ENCODE peak calls at places on chromosomes 4 and X, in eight cellular contexts. S, B, K, G, X, Q, I and T are unnamed samples. For H3K27me3, the result is how much of the 10 kb centered on the place peaks cover.

GRCh38 chr4:185143596-185143969 is 517 bp downstream of the SLC25A4 start:
- DNase-seq in I (no peak), G (peak), K (peak), Q (peak), X (peak), B (peak), S (no peak), T (peak)

GRCh38 chr4:102736636-102737549 is 23.9 kb downstream of the MANBA start:
- DNase-seq in S (no peak), B (peak), I (no peak), K (peak), G (no peak), X (no peak), Q (peak), T (no peak)

GRCh38 chrX:133265331-133265730 is 47.2 kb upstream of the TFDP3 start:
- DNase-seq in X (no peak), B (no peak), Q (no peak), G (no peak), K (peak), S (no peak), I (peak), T (no peak)

GRCh38 chrX:68681443-68681941 is 34.0 kb downstream of the STARD8 start:
- DNase-seq in K (peak), S (no peak), X (no peak), B (no peak), Q (no peak), G (no peak), I (no peak), T (no peak)

GRCh38 chrX:112058255-112058654 is 24.3 kb downstream of the TRPC5 start:
- DNase-seq in Q (no peak), S (no peak), G (no peak), B (no peak), X (no peak), K (peak), I (no peak), T (no peak)

GRCh38 chr4:168098257-168098717 is 6.0 kb downstream of the ANXA10 start:
- DNase-seq in I (no peak), K (peak), X (no peak), Q (no peak), B (peak), G (no peak), S (peak), T (no peak)

GRCh38 chr4:16896871-16897270 is 1.6 kb downstream of the LDB2 start:
- DNase-seq in G (no peak), I (no peak), Q (no peak), K (peak), S (no peak), X (no peak), B (no peak), T (no peak)

GRCh38 chr4:122003335-122003734 is 51.5 kb upstream of the TRPC3 start:
- DNase-seq in I (no peak), Q (peak), B (peak), G (no peak), S (peak), X (no peak), K (no peak), T (no peak)

GRCh38 chr4:175731506-175731905 is 80.6 kb downstream of the GPM6A start:
- DNase-seq in K (no peak), S (no peak), X (no peak), Q (no peak), I (no peak), B (no peak), G (no peak), T (no peak)

GRCh38 chr4:123260429-123261052 is 136.1 kb upstream of the SPRY1 start:
- DNase-seq in S (no peak), I (no peak), K (no peak), X (no peak), Q (no peak), G (no peak), B (no peak), T (no peak)

GRCh38 chr4:94516067-94516466 is 64.3 kb downstream of the PDLIM5 start:
- DNase-seq in S (no peak), Q (no peak), K (peak), X (no peak), I (no peak), B (peak), G (no peak), T (no peak)

GRCh38 chrX:72003811-72004750 is 93.4 kb downstream of the NHSL2 start:
- DNase-seq in Q (no peak), X (peak), I (peak), G (peak), S (peak), K (peak), B (peak), T (peak)
- TF ChIP-seq CTCF in Q (peak), X (no peak), I (no peak), G (no peak), S (peak), K (no peak), B (peak), T (no peak)

GRCh38 chr4:148447672-148448071 is 5.5 kb upstream of the NR3C2 start:
- DNase-seq in B (peak), I (no peak), K (no peak), S (no peak), X (no peak), G (no peak), Q (no peak), T (no peak)
- H3K27me3 ChIP-seq in B (under half), I (under half), K (under half), S (under half), X (under half), G (under half), Q (under half), T (under half)

DNA sequence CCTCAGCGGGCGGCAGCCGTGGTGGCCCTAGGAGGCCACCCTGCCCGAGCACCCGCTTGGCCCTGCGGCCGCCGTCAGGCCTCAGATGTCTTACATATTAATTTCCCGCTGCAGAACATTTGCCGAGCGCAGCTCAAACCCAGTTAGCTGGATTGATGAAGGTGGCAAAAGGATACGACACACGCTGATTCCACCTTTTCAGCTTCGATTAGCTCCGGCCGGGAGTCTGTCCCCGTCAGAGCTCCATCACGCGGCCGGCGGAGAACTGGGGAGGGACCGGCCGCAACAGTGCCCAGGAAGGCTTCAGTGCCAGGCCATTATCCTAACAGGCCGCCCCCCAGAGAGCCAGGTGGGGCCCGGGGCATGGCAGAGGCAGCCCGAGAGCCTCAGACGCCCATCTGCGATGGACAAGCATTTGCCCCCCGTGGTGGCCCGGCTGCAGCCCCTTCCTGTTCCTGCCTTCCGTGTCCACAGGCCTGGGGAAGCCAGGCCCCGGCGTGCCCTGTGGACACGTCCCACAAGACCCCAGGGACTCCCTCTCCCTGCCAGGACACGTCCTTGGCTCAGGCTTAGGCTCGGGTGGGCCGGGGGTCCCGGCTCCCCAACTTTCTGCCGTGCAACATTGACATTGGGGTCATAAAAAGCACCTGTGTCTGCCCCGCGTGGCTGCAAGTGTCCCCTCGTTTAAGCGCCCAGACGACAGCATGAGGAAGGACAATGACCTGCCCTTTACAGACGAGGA is 133.8 kb upstream of the NKX1-1 start:
- DNase-seq in S (no peak), X (no peak), B (no peak), I (peak), G (no peak), Q (no peak), K (no peak), T (no peak)
- H3K4me3 ChIP-seq in S (no peak), X (no peak), B (no peak), I (no peak), G (no peak), Q (no peak), K (no peak), T (no peak)

GRCh38 chr4:53574528-53574927 is 16.8 kb downstream of the LNX1 start:
- DNase-seq in B (no peak), X (no peak), S (no peak), K (no peak), Q (no peak), G (no peak), I (no peak), T (no peak)

GRCh38 chr4:53573696-53574095 is 17.6 kb downstream of the LNX1 start:
- DNase-seq in S (no peak), I (no peak), K (peak), G (no peak), B (no peak), X (no peak), Q (no peak), T (no peak)

GRCh38 chr4:53575552-53575951 is 15.7 kb downstream of the LNX1 start:
- DNase-seq in G (no peak), S (no peak), I (no peak), B (no peak), Q (no peak), X (no peak), K (no peak), T (no peak)

GRCh38 chr4:53572595-53572994 is 18.7 kb downstream of the LNX1 start:
- DNase-seq in Q (no peak), S (no peak), K (no peak), B (no peak), X (no peak), I (no peak), G (no peak), T (no peak)

GRCh38 chr4:53571936-53572580 is 19.2 kb downstream of the LNX1 start:
- DNase-seq in B (no peak), S (no peak), Q (no peak), X (no peak), G (no peak), K (no peak), I (no peak), T (no peak)
- TF ChIP-seq CTCF in B (no peak), S (no peak), Q (no peak), X (no peak), G (no peak), K (no peak), I (no peak), T (no peak)

DNA sequence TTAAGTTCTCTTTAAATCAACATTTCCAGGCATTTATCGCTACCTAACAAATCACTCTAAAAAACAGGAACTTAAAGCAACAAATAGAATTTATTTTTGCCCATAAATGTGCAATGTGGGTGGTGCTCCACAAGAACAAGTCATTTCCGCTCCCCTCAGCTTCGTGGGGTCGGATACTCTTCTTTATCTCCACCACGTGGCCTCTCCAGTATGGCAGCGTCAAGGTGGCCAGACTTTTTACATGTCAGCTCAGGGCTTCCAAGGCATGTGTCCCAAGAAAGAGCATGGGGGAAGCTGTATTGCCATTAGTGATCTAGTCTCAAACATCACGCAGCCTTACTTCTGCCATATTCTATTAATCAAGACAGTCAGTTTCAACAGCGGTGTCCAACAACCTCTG is 249.2 kb upstream of the NOCT start:
- DNase-seq in G (no peak), B (no peak), I (no peak), Q (no peak), X (no peak), K (no peak), S (no peak), T (no peak)
- H3K27me3 ChIP-seq in G (under half), B (under half), I (under half), Q (under half), X (under half), K (under half), S (under half), T (under half)